ENCODE peak calls at places on chromosomes 12 and 14, in four cellular contexts. A is HCT116; E is left ventricle myocardium inferior; O is stimulated activated CD4-positive, alpha-beta T cell treated with anti-CD3 and anti-CD28 coated beads, Interleukin-2, amount 100 ng/mL, for 48 hours. T is an unnamed sample.

GRCh38 chr12:59928416-59928815 is 332.6 kb downstream of the SLC16A7 start:
- DNase-seq in A (no peak), E (no peak), O (no peak), T (peak; percentile 84)

GRCh38 chr14:36227802-36228201 is 51.3 kb upstream of the PTCSC3 start:
- DNase-seq in A (no peak), E (no peak), O (no peak), T (no peak)

GRCh38 chr12:12521923-12522322 is 40.7 kb downstream of the DUSP16 start:
- DNase-seq in A (no peak), E (no peak), O (no peak), T (no peak)

GRCh38 chr14:61527325-61528100 is 167.8 kb upstream of the HIF1A start:
- DNase-seq in A (no peak), E (no peak), O (no peak), T (peak; percentile 59)

GRCh38 chr14:106094654-106095189 is 568.3 kb downstream of the TMEM121 start:
- DNase-seq in A (no peak), E (no peak), O (peak; percentile 96), T (peak; percentile 28)

GRCh38 chr14:36226164-36226563 is 49.6 kb upstream of the PTCSC3 start:
- DNase-seq in A (no peak), E (no peak), O (no peak), T (no peak)

GRCh38 chr14:81169711-81170103 is 51.1 kb downstream of the GTF2A1 start:
- DNase-seq in A (no peak), E (peak; percentile 77), O (no peak), T (peak; percentile 73)

GRCh38 chr14:65286443-65286842 is 126.1 kb upstream of the FUT8 start:
- DNase-seq in A (peak; percentile 19), E (no peak), O (no peak), T (no peak)

GRCh38 chr14:94581127-94581999 is at the start of gene SERPINA5:
- DNase-seq in A (no peak), E (peak; percentile 55), O (no peak), T (peak; percentile 78)

GRCh38 chr12:56087220-56087619 is 7.3 kb downstream of the ERBB3 start:
- DNase-seq in A (no peak), E (peak; percentile 84), O (no peak), T (peak; percentile 97)

GRCh38 chr14:78987006-78987405 is 816.8 kb downstream of the NRXN3 start:
- DNase-seq in A (no peak), E (no peak), O (no peak), T (no peak)

GRCh38 chr12:63921157-63921556 is 76.7 kb downstream of the SRGAP1 start:
- DNase-seq in A (peak; percentile 83), E (no peak), O (no peak), T (no peak)

GRCh38 chr12:29429999-29430698 is 49.2 kb upstream of the ERGIC2 start:
- DNase-seq in A (no peak), E (no peak), O (no peak), T (peak; percentile 16)

GRCh38 chr14:101004954-101005353 is 101.4 kb upstream of the RTL1 start:
- DNase-seq in A (no peak), E (no peak), O (no peak), T (no peak)

GRCh38 chr14:31405599-31406251 is 14.6 kb downstream of the HEATR5A start:
- DNase-seq in A (no peak), E (no peak), O (no peak), T (no peak)

GRCh38 chr14:69812725-69813124 is 15.7 kb upstream of the SLC10A1 start:
- DNase-seq in A (no peak), E (no peak), O (no peak), T (no peak)

GRCh38 chr12:51825216-51825615 is 23.3 kb downstream of the FIGNL2 start:
- DNase-seq in A (no peak), E (no peak), O (no peak), T (no peak)

GRCh38 chr12:46457958-46458357 is 85.4 kb upstream of the SLC38A2 start:
- DNase-seq in A (no peak), E (no peak), O (no peak), T (no peak)

GRCh38 chr12:103423061-103423473 is 72.7 kb downstream of the C12orf42 start:
- DNase-seq in A (no peak), E (no peak), O (no peak), T (no peak)

GRCh38 chr14:54901380-54902142 is 1.1 kb downstream of the GCH1 start:
- DNase-seq in A (no peak), E (no peak), O (no peak), T (peak; percentile 8)

T was measured in body of pancreas.